ENCODE peak calls at places on chromosomes 2 and 18, in six cellular contexts. A is WERI-Rb-1, E is Peyer's patch, R is AG04450, W is cardiac fibroblast, S is sigmoid colon. J is an unnamed sample.
A peak's percentile ranks its signal among the peaks of the same experiment; 100 is the strongest.

GRCh38 chr2:18125279-18125678 is 246.8 kb downstream of the KCNS3 start:
- DNase-seq in A (no peak), E (no peak), R (no peak), W (no peak), S (no peak), J (no peak)

GRCh38 chr2:126886201-126886905 is 12.3 kb upstream of the TEX51 start:
- DNase-seq in A (no peak), E (peak; percentile 20), R (peak; percentile 1), W (peak; percentile 56), S (peak; percentile 72), J (peak; percentile 46)

GRCh38 chr18:37419272-37419671 is 146.3 kb downstream of the CELF4 start:
- DNase-seq in A (no peak), E (no peak), R (no peak), W (peak; percentile 27), S (no peak), J (no peak)

GRCh38 chr2:7692657-7693161 is 775.5 kb downstream of the RNF144A start:
- DNase-seq in A (no peak), E (no peak), R (no peak), W (peak; percentile 58), S (peak; percentile 71), J (peak; percentile 69)

GRCh38 chr2:63658176-63658968 is 69.6 kb downstream of the MDH1 start:
- DNase-seq in A (no peak), E (no peak), R (no peak), W (peak; percentile 22), S (no peak), J (peak; percentile 77)

GRCh38 chr18:67243799-67244587 is 272.5 kb downstream of the DSEL start:
- DNase-seq in A (no peak), E (no peak), R (no peak), W (peak; percentile 33), S (no peak), J (no peak)

GRCh38 chr2:10405441-10405840 is 42.7 kb downstream of the ODC1 start:
- DNase-seq in A (no peak), E (no peak), R (peak; percentile 67), W (peak; percentile 95), S (peak; percentile 95), J (peak; percentile 62)

GRCh38 chr2:27587025-27587424 is 4.2 kb downstream of the ZNF512 start:
- DNase-seq in A (no peak), E (no peak), R (no peak), W (no peak), S (no peak), J (no peak)

GRCh38 chr2:98810588-98810928 is 79.6 kb upstream of the MGAT4A start:
- DNase-seq in A (no peak), E (no peak), R (no peak), W (no peak), S (no peak), J (no peak)

GRCh38 chr2:239438968-239439367 is 38.1 kb upstream of the HDAC4 start:
- DNase-seq in A (no peak), E (no peak), R (no peak), W (no peak), S (no peak), J (no peak)

GRCh38 chr18:70982292-70982691 is 693.4 kb downstream of the SOCS6 start:
- DNase-seq in A (no peak), E (no peak), R (no peak), W (no peak), S (no peak), J (no peak)

GRCh38 chr2:23330214-23330613 is 54.8 kb upstream of the KLHL29 start:
- DNase-seq in A (peak; percentile 31), E (no peak), R (no peak), W (peak; percentile 8), S (no peak), J (peak; percentile 5)

GRCh38 chr2:36489296-36489695 is 108.7 kb downstream of the FEZ2 start:
- DNase-seq in A (no peak), E (no peak), R (no peak), W (peak; percentile 69), S (no peak), J (peak; percentile 88)

GRCh38 chr2:98348066-98348561 is 1.9 kb downstream of the CNGA3 start:
- DNase-seq in A (peak; percentile 81), E (no peak), R (no peak), W (no peak), S (no peak), J (no peak)

GRCh38 chr2:38076710-38077430 is 919 bp upstream of the CYP1B1 start:
- DNase-seq in A (peak; percentile 87), E (no peak), R (peak; percentile 42), W (peak; percentile 89), S (peak; percentile 88), J (peak; percentile 80)

GRCh38 chr18:63553117-63553516 is 10.9 kb downstream of the SERPINB12 start:
- DNase-seq in A (no peak), E (no peak), R (peak; percentile 48), W (peak; percentile 85), S (no peak), J (peak; percentile 75)

GRCh38 chr18:21457179-21457535 is 143.3 kb downstream of the ESCO1 start:
- DNase-seq in A (no peak), E (no peak), R (no peak), W (peak; percentile 19), S (no peak), J (no peak)

GRCh38 chr18:76658627-76659026 is 163.6 kb upstream of the ZNF516 start:
- DNase-seq in A (peak; percentile 91), E (no peak), R (no peak), W (no peak), S (no peak), J (no peak)

DNA sequence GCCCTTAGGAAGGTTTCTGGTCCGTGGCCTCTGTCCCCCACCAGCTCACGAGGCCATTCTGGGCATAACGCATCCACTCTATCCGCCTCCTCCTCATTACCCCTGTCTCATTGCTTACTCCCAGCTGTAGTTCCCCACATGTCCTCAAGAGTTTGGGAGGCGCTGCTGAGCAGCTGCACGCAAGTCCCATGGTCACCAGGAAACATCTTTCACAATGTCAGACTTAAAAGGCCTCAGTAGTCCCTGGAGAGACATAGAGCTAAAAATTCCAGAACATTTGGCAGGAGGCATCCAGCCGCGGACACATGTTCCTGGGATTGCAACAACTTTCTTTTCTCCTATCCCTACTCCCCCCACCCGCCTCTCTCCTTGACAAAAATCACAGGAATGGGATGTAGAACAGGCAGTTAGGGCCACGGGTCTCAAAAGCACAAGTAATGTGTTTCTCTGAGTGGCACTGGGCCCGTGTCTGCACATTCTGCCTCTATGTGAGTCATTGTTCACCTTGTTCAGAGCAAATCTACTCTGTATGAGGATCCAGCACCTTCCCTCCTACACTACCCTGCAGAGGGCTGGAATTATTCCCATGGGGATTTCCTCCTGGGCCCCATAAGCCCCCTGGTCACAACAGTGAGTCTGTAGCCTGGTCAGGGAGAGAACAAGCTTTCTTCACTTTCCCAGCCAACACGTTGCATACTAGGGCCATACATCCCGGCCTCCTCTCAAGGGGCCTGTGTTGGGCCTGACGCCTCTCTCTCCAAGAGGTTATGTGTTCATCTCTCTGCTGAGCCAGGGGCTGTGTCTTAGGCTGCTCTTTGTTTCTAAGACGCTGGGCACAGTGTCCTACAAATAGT is 8.2 kb downstream of the LBH start:
- DNase-seq in A (peak; percentile 84), E (peak; percentile 60), R (no peak), W (peak; percentile 95), S (peak; percentile 91), J (peak; percentile 85)
- H3K4me3 ChIP-seq in A (no peak overlapping the region), E (no peak overlapping the region), R (no peak overlapping the region), W (no peak overlapping the region), S (no peak overlapping the region), J (no peak overlapping the region)

DNA sequence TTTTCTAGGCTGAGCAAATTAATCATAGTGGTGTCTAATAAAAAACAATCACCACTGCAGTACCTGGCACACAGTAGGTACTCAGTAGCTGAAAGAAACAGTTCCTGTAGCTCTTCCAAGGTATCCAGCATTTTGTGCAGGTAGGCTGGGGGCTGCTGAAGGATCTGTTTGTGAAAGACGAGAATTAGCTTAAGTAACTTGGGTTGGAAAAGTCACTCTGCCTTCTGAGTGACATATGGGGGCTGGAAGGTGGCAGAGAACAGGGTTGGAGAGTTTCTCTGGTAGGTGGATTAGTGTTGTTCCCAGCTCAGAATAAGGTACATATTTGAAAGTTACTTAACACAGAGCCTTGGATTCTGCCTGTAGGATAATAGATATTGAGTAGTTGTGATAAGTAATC is 72.8 kb downstream of the FMNL2 start:
- DNase-seq in A (peak; percentile 24), E (no peak), R (no peak), W (no peak), S (no peak), J (no peak)
- H3K4me3 ChIP-seq in A (no peak overlapping the region), E (no peak overlapping the region), R (no peak overlapping the region), W (no peak overlapping the region), S (no peak overlapping the region), J (no peak overlapping the region)

DNA sequence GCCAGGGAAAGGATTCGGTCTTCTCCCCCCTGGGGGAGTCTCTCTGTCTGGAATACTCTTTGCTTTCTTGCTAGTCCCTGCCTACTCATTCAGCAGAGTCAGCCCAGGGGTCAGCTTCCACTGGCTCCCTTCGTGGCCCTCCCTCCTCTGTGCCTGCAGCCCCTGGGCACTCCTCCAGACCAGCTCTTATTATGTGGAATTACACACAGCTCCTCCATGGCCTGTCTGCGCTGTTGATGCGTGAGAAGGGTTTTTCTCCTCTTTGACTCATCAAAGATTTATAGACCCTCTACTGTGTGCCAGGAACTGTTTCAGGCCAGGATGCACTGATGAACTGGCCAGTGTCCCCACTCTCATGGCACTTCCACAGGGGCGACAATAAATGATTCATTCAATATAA is 44.4 kb downstream of the ST8SIA5 start:
- DNase-seq in A (no peak), E (no peak), R (no peak), W (peak; percentile 9), S (no peak), J (peak; percentile 28)
- H3K4me3 ChIP-seq in A (no peak overlapping the region), E (no peak overlapping the region), R (no peak overlapping the region), W (no peak overlapping the region), S (no peak overlapping the region), J (no peak overlapping the region)

GRCh38 chr2:127891806-127892205 is 6.0 kb upstream of the AMMECR1L start:
- DNase-seq in A (no peak), E (no peak), R (no peak), W (peak; percentile 9), S (no peak), J (peak; percentile 11)

GRCh38 chr2:127884436-127884835 is 1.3 kb downstream of the AMMECR1L start:
- DNase-seq in A (no peak), E (no peak), R (peak; percentile 32), W (peak; percentile 57), S (no peak), J (peak; percentile 82)

GRCh38 chr2:127888772-127889171 is 3.0 kb upstream of the AMMECR1L start:
- DNase-seq in A (no peak), E (no peak), R (no peak), W (no peak), S (no peak), J (peak; percentile 61)

GRCh38 chr2:127893033-127893432 is 7.3 kb upstream of the AMMECR1L start:
- DNase-seq in A (no peak), E (no peak), R (no peak), W (no peak), S (no peak), J (no peak)

GRCh38 chr2:127887452-127888219 is 1.9 kb upstream of the AMMECR1L start:
- DNase-seq in A (no peak), E (no peak), R (no peak), W (peak; percentile 47), S (no peak), J (peak; percentile 85)
- H3K4me3 ChIP-seq in A (peak overlapping the region; percentile 63), E (peak overlapping the region; percentile 63), R (peak overlapping the region; percentile 59), W (peak overlapping the region; percentile 47), S (no peak overlapping the region), J (peak overlapping the region; percentile 49)

J was measured in fibroblast of villous mesenchyme.